ENCODE peak calls at places on chromosome 6, in nine cellular contexts. One of them, this sample, is unnamed.

GRCh38 chr6:158847786-158848185 is 28.6 kb upstream of the EZR start:
- DNase-seq in BE2C: no peak
- DNase-seq in neuronal stem cell: no peak
- DNase-seq in activated T-helper 1 cell treated with anti-CD3 and anti-CD28 coated beads, Interleukin-2, amount 50 U/mL, for 16 hours: no peak
- DNase-seq in pancreas: no peak
- DNase-seq in LoVo: no peak
- DNase-seq in Kasumi-1: no peak
- DNase-seq in Daoy: no peak
- DNase-seq in HT-29: no peak
- DNase-seq in this sample: no peak

GRCh38 chr6:38937839-38938613 is 110.6 kb upstream of the GLP1R start:
- DNase-seq in BE2C: no peak
- DNase-seq in neuronal stem cell: no peak
- DNase-seq in activated T-helper 1 cell treated with anti-CD3 and anti-CD28 coated beads, Interleukin-2, amount 50 U/mL, for 16 hours: no peak
- DNase-seq in pancreas: no peak
- DNase-seq in LoVo: no peak
- DNase-seq in Kasumi-1: no peak
- DNase-seq in Daoy: no peak
- DNase-seq in HT-29: no peak
- DNase-seq in this sample: no peak

GRCh38 chr6:130796313-130796905 is 30.8 kb upstream of the SMLR1 start:
- DNase-seq in BE2C: no peak
- DNase-seq in neuronal stem cell: no peak
- DNase-seq in activated T-helper 1 cell treated with anti-CD3 and anti-CD28 coated beads, Interleukin-2, amount 50 U/mL, for 16 hours: no peak
- DNase-seq in pancreas: no peak
- DNase-seq in LoVo: peak
- DNase-seq in Kasumi-1: no peak
- DNase-seq in Daoy: peak
- DNase-seq in HT-29: no peak
- DNase-seq in this sample: no peak

GRCh38 chr6:168584251-168584650 is 143.3 kb downstream of the SMOC2 start:
- DNase-seq in BE2C: no peak
- DNase-seq in neuronal stem cell: no peak
- DNase-seq in activated T-helper 1 cell treated with anti-CD3 and anti-CD28 coated beads, Interleukin-2, amount 50 U/mL, for 16 hours: no peak
- DNase-seq in pancreas: no peak
- DNase-seq in LoVo: no peak
- DNase-seq in Kasumi-1: no peak
- DNase-seq in Daoy: no peak
- DNase-seq in HT-29: no peak
- DNase-seq in this sample: no peak

GRCh38 chr6:159979136-159979874 is 10.4 kb downstream of the IGF2R start:
- DNase-seq in BE2C: peak
- DNase-seq in neuronal stem cell: no peak
- DNase-seq in activated T-helper 1 cell treated with anti-CD3 and anti-CD28 coated beads, Interleukin-2, amount 50 U/mL, for 16 hours: peak
- DNase-seq in pancreas: no peak
- DNase-seq in LoVo: no peak
- DNase-seq in Kasumi-1: peak
- DNase-seq in Daoy: peak
- DNase-seq in HT-29: no peak
- DNase-seq in this sample: no peak

GRCh38 chr6:160116411-160116810 is 5.2 kb upstream of the SLC22A1 start:
- DNase-seq in BE2C: no peak
- DNase-seq in neuronal stem cell: no peak
- DNase-seq in activated T-helper 1 cell treated with anti-CD3 and anti-CD28 coated beads, Interleukin-2, amount 50 U/mL, for 16 hours: no peak
- DNase-seq in pancreas: no peak
- DNase-seq in LoVo: no peak
- DNase-seq in Kasumi-1: no peak
- DNase-seq in Daoy: no peak
- DNase-seq in HT-29: no peak
- DNase-seq in this sample: no peak

GRCh38 chr6:48641544-48641943 is 530.5 kb upstream of the PTCHD4 start:
- DNase-seq in BE2C: no peak
- DNase-seq in neuronal stem cell: no peak
- DNase-seq in activated T-helper 1 cell treated with anti-CD3 and anti-CD28 coated beads, Interleukin-2, amount 50 U/mL, for 16 hours: no peak
- DNase-seq in pancreas: no peak
- DNase-seq in LoVo: no peak
- DNase-seq in Kasumi-1: no peak
- DNase-seq in Daoy: peak
- DNase-seq in HT-29: no peak
- DNase-seq in this sample: no peak

GRCh38 chr6:113414511-113414910 is 442.6 kb upstream of the MARCKS start:
- DNase-seq in BE2C: peak
- DNase-seq in neuronal stem cell: no peak
- DNase-seq in activated T-helper 1 cell treated with anti-CD3 and anti-CD28 coated beads, Interleukin-2, amount 50 U/mL, for 16 hours: no peak
- DNase-seq in pancreas: peak
- DNase-seq in LoVo: peak
- DNase-seq in Kasumi-1: no peak
- DNase-seq in Daoy: peak
- DNase-seq in HT-29: peak
- DNase-seq in this sample: no peak

GRCh38 chr6:106089981-106090380 is 3.8 kb downstream of the PRDM1 start:
- DNase-seq in BE2C: no peak
- DNase-seq in neuronal stem cell: no peak
- DNase-seq in activated T-helper 1 cell treated with anti-CD3 and anti-CD28 coated beads, Interleukin-2, amount 50 U/mL, for 16 hours: no peak
- DNase-seq in pancreas: no peak
- DNase-seq in LoVo: no peak
- DNase-seq in Kasumi-1: peak
- DNase-seq in Daoy: no peak
- DNase-seq in HT-29: peak
- DNase-seq in this sample: no peak

GRCh38 chr6:107547061-107547840 is 57.3 kb downstream of the SOBP start:
- DNase-seq in BE2C: no peak
- DNase-seq in neuronal stem cell: no peak
- DNase-seq in activated T-helper 1 cell treated with anti-CD3 and anti-CD28 coated beads, Interleukin-2, amount 50 U/mL, for 16 hours: no peak
- DNase-seq in pancreas: no peak
- DNase-seq in LoVo: no peak
- DNase-seq in Kasumi-1: no peak
- DNase-seq in Daoy: no peak
- DNase-seq in HT-29: no peak
- DNase-seq in this sample: no peak

GRCh38 chr6:110514818-110515217 is 38.4 kb upstream of the SLC22A16 start:
- DNase-seq in BE2C: no peak
- DNase-seq in neuronal stem cell: no peak
- DNase-seq in activated T-helper 1 cell treated with anti-CD3 and anti-CD28 coated beads, Interleukin-2, amount 50 U/mL, for 16 hours: no peak
- DNase-seq in pancreas: no peak
- DNase-seq in LoVo: no peak
- DNase-seq in Kasumi-1: peak
- DNase-seq in Daoy: no peak
- DNase-seq in HT-29: no peak
- DNase-seq in this sample: no peak

GRCh38 chr6:56849876-56850275 is 105.0 kb upstream of the BEND6 start:
- DNase-seq in BE2C: no peak
- DNase-seq in neuronal stem cell: no peak
- DNase-seq in activated T-helper 1 cell treated with anti-CD3 and anti-CD28 coated beads, Interleukin-2, amount 50 U/mL, for 16 hours: no peak
- DNase-seq in pancreas: no peak
- DNase-seq in LoVo: no peak
- DNase-seq in Kasumi-1: no peak
- DNase-seq in Daoy: peak
- DNase-seq in HT-29: no peak
- DNase-seq in this sample: no peak

GRCh38 chr6:78397537-78397936 is 469.8 kb upstream of the IRAK1BP1 start:
- DNase-seq in BE2C: no peak
- DNase-seq in neuronal stem cell: no peak
- DNase-seq in activated T-helper 1 cell treated with anti-CD3 and anti-CD28 coated beads, Interleukin-2, amount 50 U/mL, for 16 hours: no peak
- DNase-seq in pancreas: no peak
- DNase-seq in LoVo: no peak
- DNase-seq in Kasumi-1: no peak
- DNase-seq in Daoy: no peak
- DNase-seq in HT-29: no peak
- DNase-seq in this sample: no peak

GRCh38 chr6:125294925-125295324 is 6.8 kb downstream of the HDDC2 start:
- DNase-seq in BE2C: no peak
- DNase-seq in neuronal stem cell: no peak
- DNase-seq in activated T-helper 1 cell treated with anti-CD3 and anti-CD28 coated beads, Interleukin-2, amount 50 U/mL, for 16 hours: no peak
- DNase-seq in pancreas: no peak
- DNase-seq in LoVo: no peak
- DNase-seq in Kasumi-1: no peak
- DNase-seq in Daoy: no peak
- DNase-seq in HT-29: no peak
- DNase-seq in this sample: no peak

GRCh38 chr6:43481591-43482242 is 4.3 kb downstream of the TJAP1 start:
- DNase-seq in BE2C: no peak
- DNase-seq in neuronal stem cell: no peak
- DNase-seq in activated T-helper 1 cell treated with anti-CD3 and anti-CD28 coated beads, Interleukin-2, amount 50 U/mL, for 16 hours: no peak
- DNase-seq in pancreas: no peak
- DNase-seq in LoVo: peak
- DNase-seq in Kasumi-1: no peak
- DNase-seq in Daoy: no peak
- DNase-seq in HT-29: no peak
- DNase-seq in this sample: no peak

GRCh38 chr6:142400495-142400894 is 98.7 kb downstream of the ADGRG6 start:
- DNase-seq in BE2C: no peak
- DNase-seq in neuronal stem cell: no peak
- DNase-seq in activated T-helper 1 cell treated with anti-CD3 and anti-CD28 coated beads, Interleukin-2, amount 50 U/mL, for 16 hours: no peak
- DNase-seq in pancreas: no peak
- DNase-seq in LoVo: no peak
- DNase-seq in Kasumi-1: no peak
- DNase-seq in Daoy: peak
- DNase-seq in HT-29: no peak
- DNase-seq in this sample: no peak

GRCh38 chr6:57305112-57305511 is 12.3 kb upstream of the PRIM2 start:
- DNase-seq in BE2C: no peak
- DNase-seq in neuronal stem cell: no peak
- DNase-seq in activated T-helper 1 cell treated with anti-CD3 and anti-CD28 coated beads, Interleukin-2, amount 50 U/mL, for 16 hours: no peak
- DNase-seq in pancreas: no peak
- DNase-seq in LoVo: no peak
- DNase-seq in Kasumi-1: no peak
- DNase-seq in Daoy: no peak
- DNase-seq in HT-29: no peak
- DNase-seq in this sample: no peak

GRCh38 chr6:45801471-45802289 is 214.0 kb downstream of the CLIC5 start:
- DNase-seq in BE2C: no peak
- DNase-seq in neuronal stem cell: no peak
- DNase-seq in activated T-helper 1 cell treated with anti-CD3 and anti-CD28 coated beads, Interleukin-2, amount 50 U/mL, for 16 hours: peak
- DNase-seq in pancreas: no peak
- DNase-seq in LoVo: no peak
- DNase-seq in Kasumi-1: no peak
- DNase-seq in Daoy: no peak
- DNase-seq in HT-29: no peak
- DNase-seq in this sample: no peak

GRCh38 chr6:2777249-2777648 is 12.1 kb downstream of the WRNIP1 start:
- DNase-seq in BE2C: no peak
- DNase-seq in neuronal stem cell: no peak
- DNase-seq in activated T-helper 1 cell treated with anti-CD3 and anti-CD28 coated beads, Interleukin-2, amount 50 U/mL, for 16 hours: no peak
- DNase-seq in pancreas: no peak
- DNase-seq in LoVo: no peak
- DNase-seq in Kasumi-1: no peak
- DNase-seq in Daoy: no peak
- DNase-seq in HT-29: no peak
- DNase-seq in this sample: no peak

GRCh38 chr6:21228411-21228810 is 365.1 kb upstream of the SOX4 start:
- DNase-seq in BE2C: no peak
- DNase-seq in neuronal stem cell: no peak
- DNase-seq in activated T-helper 1 cell treated with anti-CD3 and anti-CD28 coated beads, Interleukin-2, amount 50 U/mL, for 16 hours: no peak
- DNase-seq in pancreas: no peak
- DNase-seq in LoVo: no peak
- DNase-seq in Kasumi-1: no peak
- DNase-seq in Daoy: no peak
- DNase-seq in HT-29: no peak
- DNase-seq in this sample: no peak

GRCh38 chr6:113068569-113068968 is 721.4 kb downstream of the RFPL4B start:
- DNase-seq in BE2C: no peak
- DNase-seq in neuronal stem cell: no peak
- DNase-seq in activated T-helper 1 cell treated with anti-CD3 and anti-CD28 coated beads, Interleukin-2, amount 50 U/mL, for 16 hours: no peak
- DNase-seq in pancreas: no peak
- DNase-seq in LoVo: no peak
- DNase-seq in Kasumi-1: no peak
- DNase-seq in Daoy: no peak
- DNase-seq in HT-29: no peak
- DNase-seq in this sample: no peak

GRCh38 chr6:111550195-111550594 is 55.5 kb downstream of the TRAF3IP2 start:
- DNase-seq in BE2C: no peak
- DNase-seq in neuronal stem cell: no peak
- DNase-seq in activated T-helper 1 cell treated with anti-CD3 and anti-CD28 coated beads, Interleukin-2, amount 50 U/mL, for 16 hours: no peak
- DNase-seq in pancreas: no peak
- DNase-seq in LoVo: no peak
- DNase-seq in Kasumi-1: no peak
- DNase-seq in Daoy: no peak
- DNase-seq in HT-29: no peak
- DNase-seq in this sample: no peak

GRCh38 chr6:56699066-56699654 is 56.5 kb upstream of the DST start:
- DNase-seq in BE2C: no peak
- DNase-seq in neuronal stem cell: no peak
- DNase-seq in activated T-helper 1 cell treated with anti-CD3 and anti-CD28 coated beads, Interleukin-2, amount 50 U/mL, for 16 hours: no peak
- DNase-seq in pancreas: no peak
- DNase-seq in LoVo: peak
- DNase-seq in Kasumi-1: peak
- DNase-seq in Daoy: no peak
- DNase-seq in HT-29: peak
- DNase-seq in this sample: no peak

GRCh38 chr6:79672631-79673065 is 41.5 kb downstream of the SH3BGRL2 start:
- DNase-seq in BE2C: no peak
- DNase-seq in neuronal stem cell: no peak
- DNase-seq in activated T-helper 1 cell treated with anti-CD3 and anti-CD28 coated beads, Interleukin-2, amount 50 U/mL, for 16 hours: no peak
- DNase-seq in pancreas: no peak
- DNase-seq in LoVo: peak
- DNase-seq in Kasumi-1: peak
- DNase-seq in Daoy: peak
- DNase-seq in HT-29: peak
- DNase-seq in this sample: no peak

GRCh38 chr6:55557176-55557575 is 21.8 kb downstream of the HMGCLL1 start:
- DNase-seq in BE2C: no peak
- DNase-seq in neuronal stem cell: no peak
- DNase-seq in activated T-helper 1 cell treated with anti-CD3 and anti-CD28 coated beads, Interleukin-2, amount 50 U/mL, for 16 hours: no peak
- DNase-seq in pancreas: peak
- DNase-seq in LoVo: no peak
- DNase-seq in Kasumi-1: no peak
- DNase-seq in Daoy: no peak
- DNase-seq in HT-29: no peak
- DNase-seq in this sample: no peak

GRCh38 chr6:56958481-56958880 is 3.6 kb downstream of the BEND6 start:
- DNase-seq in BE2C: no peak
- DNase-seq in neuronal stem cell: no peak
- DNase-seq in activated T-helper 1 cell treated with anti-CD3 and anti-CD28 coated beads, Interleukin-2, amount 50 U/mL, for 16 hours: no peak
- DNase-seq in pancreas: no peak
- DNase-seq in LoVo: no peak
- DNase-seq in Kasumi-1: no peak
- DNase-seq in Daoy: peak
- DNase-seq in HT-29: no peak
- DNase-seq in this sample: no peak

GRCh38 chr6:152748843-152749242 is 1.8 kb upstream of the VIP start:
- DNase-seq in BE2C: no peak
- DNase-seq in neuronal stem cell: no peak
- DNase-seq in activated T-helper 1 cell treated with anti-CD3 and anti-CD28 coated beads, Interleukin-2, amount 50 U/mL, for 16 hours: no peak
- DNase-seq in pancreas: no peak
- DNase-seq in LoVo: peak
- DNase-seq in Kasumi-1: peak
- DNase-seq in Daoy: no peak
- DNase-seq in HT-29: peak
- DNase-seq in this sample: no peak

GRCh38 chr6:2857185-2857579 is 15.5 kb upstream of the SERPINB1 start:
- DNase-seq in BE2C: no peak
- DNase-seq in neuronal stem cell: no peak
- DNase-seq in activated T-helper 1 cell treated with anti-CD3 and anti-CD28 coated beads, Interleukin-2, amount 50 U/mL, for 16 hours: no peak
- DNase-seq in pancreas: no peak
- DNase-seq in LoVo: no peak
- DNase-seq in Kasumi-1: no peak
- DNase-seq in Daoy: no peak
- DNase-seq in HT-29: no peak
- DNase-seq in this sample: no peak

GRCh38 chr6:130239755-130240154 is 17.0 kb upstream of the SAMD3 start:
- DNase-seq in BE2C: no peak
- DNase-seq in neuronal stem cell: no peak
- DNase-seq in activated T-helper 1 cell treated with anti-CD3 and anti-CD28 coated beads, Interleukin-2, amount 50 U/mL, for 16 hours: no peak
- DNase-seq in pancreas: no peak
- DNase-seq in LoVo: no peak
- DNase-seq in Kasumi-1: no peak
- DNase-seq in Daoy: no peak
- DNase-seq in HT-29: no peak
- DNase-seq in this sample: no peak

GRCh38 chr6:19849736-19850135 is 12.6 kb downstream of the ID4 start:
- DNase-seq in BE2C: no peak
- DNase-seq in neuronal stem cell: no peak
- DNase-seq in activated T-helper 1 cell treated with anti-CD3 and anti-CD28 coated beads, Interleukin-2, amount 50 U/mL, for 16 hours: no peak
- DNase-seq in pancreas: no peak
- DNase-seq in LoVo: no peak
- DNase-seq in Kasumi-1: no peak
- DNase-seq in Daoy: no peak
- DNase-seq in HT-29: no peak
- DNase-seq in this sample: no peak

GRCh38 chr6:100393493-100393892 is 71.2 kb downstream of the SIM1 start:
- DNase-seq in BE2C: no peak
- DNase-seq in neuronal stem cell: no peak
- DNase-seq in activated T-helper 1 cell treated with anti-CD3 and anti-CD28 coated beads, Interleukin-2, amount 50 U/mL, for 16 hours: no peak
- DNase-seq in pancreas: peak
- DNase-seq in LoVo: no peak
- DNase-seq in Kasumi-1: no peak
- DNase-seq in Daoy: no peak
- DNase-seq in HT-29: no peak
- DNase-seq in this sample: no peak

This sample was measured in iPS DF 6.9.